ENCODE peak calls at places on chromosome 10, in four cellular contexts. H is A549, M is SK-N-SH, G is upper lobe of left lung. E is an unnamed sample.

GRCh38 chr10:131946321-131946751 is 35.4 kb downstream of the BNIP3 start:
- DNase-seq in M (no peak), G (no peak), H (peak), E (no peak)

GRCh38 chr10:84540022-84540616 is 211.7 kb downstream of the CCSER2 start:
- DNase-seq in M (no peak), H (peak), G (no peak), E (no peak)

GRCh38 chr10:113476191-113476590 is 76.7 kb upstream of the HABP2 start:
- DNase-seq in M (no peak), G (no peak), H (no peak), E (no peak)

GRCh38 chr10:32190890-32191491 is 134.8 kb upstream of the KIF5B start:
- DNase-seq in G (no peak), M (no peak), H (no peak), E (no peak)

GRCh38 chr10:29735628-29736324 is 101.0 kb upstream of the SVIL start:
- DNase-seq in G (peak), M (peak), H (peak), E (peak)

GRCh38 chr10:101646369-101646768 is 48.6 kb downstream of the FBXW4 start:
- DNase-seq in G (no peak), M (no peak), H (no peak), E (no peak)

GRCh38 chr10:48887982-48888381 is 51.7 kb downstream of the LRRC18 start:
- DNase-seq in M (no peak), H (no peak), G (no peak), E (no peak)

GRCh38 chr10:74255800-74256422 is 104.9 kb downstream of the ADK start:
- DNase-seq in G (no peak), M (no peak), H (no peak), E (no peak)

GRCh38 chr10:24722131-24722675 is 1.5 kb downstream of the ARHGAP21 start:
- DNase-seq in H (peak), G (no peak), M (no peak), E (no peak)

GRCh38 chr10:132422169-132422691 is 25.2 kb downstream of the PWWP2B start:
- DNase-seq in G (peak), H (no peak), M (peak), E (no peak)

GRCh38 chr10:111874586-111874985 is 309.0 kb downstream of the GPAM start:
- DNase-seq in M (no peak), G (no peak), H (no peak), E (no peak)

GRCh38 chr10:66550351-66550750 is 375.5 kb upstream of the LRRTM3 start:
- DNase-seq in G (no peak), M (no peak), H (no peak), E (no peak)

GRCh38 chr10:89263091-89263490 is 11.5 kb upstream of the LIPA start:
- DNase-seq in G (no peak), H (no peak), M (no peak), E (no peak)

GRCh38 chr10:89263531-89263930 is 12.0 kb upstream of the LIPA start:
- DNase-seq in M (no peak), G (peak), H (no peak), E (no peak)

GRCh38 chr10:89267056-89267455 is 15.5 kb upstream of the LIPA start:
- DNase-seq in M (no peak), H (no peak), G (no peak), E (no peak)

GRCh38 chr10:89262331-89263020 is 10.9 kb upstream of the LIPA start:
- DNase-seq in M (no peak), H (no peak), G (no peak), E (no peak)
- H3K27ac ChIP-seq in M (peak), H (peak), G (no peak), E (no peak)

DNA sequence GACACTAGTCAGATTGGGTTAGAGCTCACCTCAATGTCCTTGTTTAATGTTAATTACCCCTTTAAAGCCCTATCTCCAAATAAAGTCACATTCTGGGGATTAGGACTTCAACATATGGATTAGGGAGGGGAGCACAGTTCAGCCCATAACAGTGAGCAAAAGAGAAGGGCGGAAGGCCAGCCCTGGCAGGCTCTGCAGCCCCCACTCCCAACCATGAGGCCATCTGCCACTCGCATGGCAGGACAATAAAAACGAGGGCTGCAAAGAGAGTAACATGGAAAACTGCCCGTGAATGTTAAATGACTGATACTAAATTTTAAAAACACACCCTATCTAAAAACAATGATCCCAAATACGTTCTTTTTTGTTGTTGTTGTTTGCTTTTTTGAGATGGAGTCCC is 38.7 kb downstream of the RGS10 start:
- DNase-seq in G (no peak), H (no peak), M (no peak), E (no peak)
- TF ChIP-seq EP300 in G (no peak), H (no peak), M (no peak), E (no peak)

GRCh38 chr10:103549349-103549685 is 55.8 kb downstream of the NEURL1 start:
- DNase-seq in H (no peak), G (no peak), M (peak), E (peak)
- H3K27ac ChIP-seq in H (no peak), G (no peak), M (no peak), E (no peak)

DNA sequence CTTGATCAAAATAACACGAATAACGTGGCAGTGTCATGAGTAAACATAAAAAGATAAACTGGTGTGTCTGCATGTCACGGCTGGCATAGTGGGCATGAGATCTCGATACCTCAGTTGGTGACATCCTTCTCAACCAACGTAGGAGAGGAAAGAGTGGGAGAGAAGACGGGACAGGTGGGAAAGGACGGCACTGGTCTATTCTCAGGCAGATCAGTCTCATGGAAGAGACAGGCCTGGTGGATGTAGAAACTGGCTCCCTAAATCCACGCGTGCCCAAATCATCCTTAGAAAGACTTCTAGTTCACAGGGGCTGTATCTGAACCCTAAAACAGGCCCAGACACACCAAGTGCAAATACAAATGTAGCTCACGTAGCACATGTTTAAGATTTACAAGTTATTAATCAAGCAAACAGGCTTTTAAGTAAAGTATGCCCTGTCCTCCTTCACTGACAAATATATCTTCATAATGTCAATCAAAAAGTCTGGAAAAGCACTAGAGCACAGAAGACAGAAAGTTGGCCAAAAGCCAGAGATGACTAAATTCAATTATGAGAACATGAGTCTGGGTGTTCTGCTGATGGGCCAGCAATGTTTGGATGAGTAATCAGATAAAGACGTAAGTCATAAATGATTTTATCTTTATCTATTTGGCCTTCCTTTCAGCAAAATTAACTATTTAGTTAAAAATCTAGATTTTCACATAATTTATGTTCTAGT is 56.3 kb downstream of the SFMBT2 start:
- DNase-seq in G (no peak), H (peak), M (peak), E (no peak)
- TF ChIP-seq EP300 in G (no peak), H (peak), M (no peak), E (no peak)

GRCh38 chr10:87767253-87767652 is 50.8 kb downstream of the ATAD1 start:
- DNase-seq in H (no peak), M (no peak), G (no peak), E (no peak)
- H3K27ac ChIP-seq in H (peak), M (peak), G (no peak), E (no peak)

DNA sequence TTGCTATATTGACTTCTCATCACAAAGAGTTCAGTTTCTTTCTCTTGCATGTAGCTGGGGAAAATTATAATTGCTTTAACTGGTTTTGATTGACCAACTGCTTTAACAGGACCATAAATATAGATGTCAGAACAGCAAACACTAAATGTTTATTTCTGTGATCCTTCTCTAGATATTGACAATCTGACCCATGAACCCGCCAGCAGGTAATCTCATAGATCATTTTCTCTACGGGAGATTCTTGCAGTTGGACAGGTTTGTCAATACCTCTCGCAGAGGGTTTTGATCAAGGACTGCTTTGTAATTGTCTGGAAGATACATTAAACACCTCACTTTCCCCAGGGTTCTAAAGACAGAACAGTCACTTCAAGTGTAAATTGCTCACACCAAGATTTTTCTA is 235.7 kb upstream of the RHOBTB1 start:
- DNase-seq in M (no peak), H (no peak), G (no peak), E (no peak)
- TF ChIP-seq EP300 in M (no peak), H (no peak), G (no peak), E (no peak)

GRCh38 chr10:11760861-11761260 is 18.7 kb downstream of the ECHDC3 start:
- DNase-seq in M (no peak), G (no peak), H (no peak), E (no peak)
- H3K27ac ChIP-seq in M (no peak), G (no peak), H (no peak), E (no peak)

GRCh38 chr10:80196270-80196949 is 8.9 kb downstream of the ANXA11 start:
- DNase-seq in H (no peak), M (no peak), G (peak), E (peak)
- TF ChIP-seq EP300 in H (peak), M (no peak), G (peak), E (no peak)

GRCh38 chr10:77638766-77639101 is 1.1 kb upstream of the KCNMA1 start:
- DNase-seq in M (no peak), G (no peak), H (no peak), E (no peak)
- H3K27ac ChIP-seq in M (no peak), G (no peak), H (peak), E (no peak)